ENCODE peak calls at places on chromosomes 12 and 14, in seven cellular contexts. W is body of pancreas, O is SK-N-SH, X is mesenchymal stem cell, D is caudate nucleus, U is tibial nerve, K is cardiac muscle cell. E is an unnamed sample.

GRCh38 chr12:62005615-62006014 is 254.6 kb upstream of the USP15 start:
- DNase-seq in U (no peak), X (no peak), K (no peak), W (no peak), O (no peak), D (no peak), E (no peak)

GRCh38 chr12:81705586-81705985 is 53.6 kb downstream of the PPFIA2 start:
- DNase-seq in K (no peak), D (no peak), W (no peak), X (no peak), U (no peak), O (no peak), E (no peak)

GRCh38 chr14:55129086-55129427 is at the start of gene LGALS3:
- DNase-seq in W (peak), O (peak), D (no peak), K (peak), U (peak), X (peak), E (peak)

GRCh38 chr12:27305673-27306504 is 26.7 kb upstream of the BMAL2 start:
- DNase-seq in U (no peak), O (peak), K (peak), X (peak), W (no peak), D (no peak), E (peak)

GRCh38 chr12:53575502-53576264 is 50.5 kb downstream of the ATF7 start:
- DNase-seq in K (peak), W (no peak), O (no peak), X (peak), D (no peak), U (no peak), E (no peak)

GRCh38 chr12:121110211-121110940 is 22.3 kb upstream of the P2RX7 start:
- DNase-seq in K (peak), W (peak), O (peak), D (peak), X (peak), U (peak), E (no peak)

GRCh38 chr14:73997108-73997943 is 21.8 kb downstream of the ENTPD5 start:
- DNase-seq in O (no peak), K (no peak), D (no peak), U (no peak), W (no peak), X (no peak), E (no peak)

GRCh38 chr12:52200086-52200782 is 8.4 kb upstream of the KRT80 start:
- DNase-seq in O (peak), X (no peak), W (no peak), U (no peak), D (no peak), K (no peak), E (no peak)

GRCh38 chr12:41151789-41152188 is 36.3 kb upstream of the PDZRN4 start:
- DNase-seq in W (no peak), U (no peak), X (peak), D (no peak), O (no peak), K (no peak), E (no peak)

GRCh38 chr12:57549909-57550627 is at the start of gene KIF5A:
- DNase-seq in U (no peak), X (no peak), O (peak), D (peak), W (peak), K (no peak), E (peak)

GRCh38 chr14:95468416-95469133 is 47.9 kb downstream of the SYNE3 start:
- DNase-seq in D (no peak), K (no peak), U (no peak), W (no peak), O (no peak), X (no peak), E (no peak)

GRCh38 chr12:105506678-105507310 is 176.3 kb downstream of the C12orf75 start:
- DNase-seq in U (no peak), O (no peak), X (no peak), D (no peak), W (no peak), K (no peak), E (no peak)

GRCh38 chr12:58897969-58898368 is 22.3 kb downstream of the LRIG3 start:
- DNase-seq in K (no peak), O (no peak), D (no peak), U (no peak), W (no peak), X (no peak), E (no peak)

GRCh38 chr14:33692762-33693161 is 258.1 kb downstream of the EGLN3 start:
- DNase-seq in X (peak), D (no peak), K (peak), O (no peak), U (no peak), W (no peak), E (no peak)

GRCh38 chr14:56752428-56752827 is 57.9 kb downstream of the OTX2 start:
- DNase-seq in W (no peak), D (no peak), X (no peak), O (no peak), U (no peak), K (no peak), E (no peak)

GRCh38 chr14:36522347-36522971 is 2.4 kb upstream of the NKX2-1 start:
- DNase-seq in W (no peak), U (no peak), O (no peak), D (no peak), X (no peak), K (no peak), E (no peak)

GRCh38 chr14:94768521-94769412 is 1.1 kb downstream of the GSC start:
- DNase-seq in U (peak), D (no peak), X (no peak), O (no peak), W (peak), K (peak), E (no peak)

GRCh38 chr14:36019126-36019525 is 157.4 kb downstream of the PTCSC3 start:
- DNase-seq in K (no peak), U (no peak), D (no peak), O (no peak), X (no peak), W (no peak), E (peak)

GRCh38 chr12:122837306-122838265 is 2.3 kb downstream of the HIP1R start:
- DNase-seq in X (no peak), O (no peak), U (no peak), K (no peak), D (no peak), W (peak), E (no peak)

DNA sequence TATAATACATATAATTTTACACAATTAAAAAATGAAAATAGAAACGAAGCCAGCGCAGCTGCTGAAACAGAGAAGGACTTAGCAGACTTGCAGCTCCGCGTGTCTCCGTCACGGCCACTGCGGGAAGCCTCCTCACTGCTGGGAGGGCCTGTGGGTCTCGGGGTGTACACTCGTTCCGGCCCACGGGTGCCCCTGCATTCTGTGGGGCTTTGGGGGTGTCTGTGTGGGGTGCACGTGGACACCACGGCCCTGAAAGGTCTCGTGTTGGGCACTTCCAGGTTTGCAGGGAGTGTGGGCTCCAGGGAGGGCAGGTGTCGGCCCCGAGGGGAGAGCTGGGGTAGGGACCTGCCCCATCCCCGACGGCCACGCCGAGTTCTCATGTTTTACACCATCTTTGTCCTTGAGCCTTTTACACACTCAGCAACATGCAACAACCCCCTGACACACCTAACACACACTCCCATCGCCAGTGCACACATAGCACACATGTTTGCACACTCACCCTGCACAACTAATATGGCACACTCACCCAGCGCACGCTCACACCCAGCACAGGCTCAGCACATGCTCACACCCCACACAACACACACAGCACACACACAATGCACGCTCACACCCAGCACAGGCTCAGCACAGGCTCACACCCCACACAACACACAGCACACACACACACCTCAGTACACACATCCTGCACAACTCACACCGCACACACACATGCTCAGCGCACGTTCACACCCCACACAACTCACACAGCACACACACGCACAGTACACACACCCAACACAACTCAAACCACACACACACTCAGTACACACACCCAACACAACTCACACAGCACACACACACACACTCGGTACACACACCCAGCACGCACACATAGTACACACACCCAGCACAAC is 36.6 kb downstream of the NOC4L start:
- DNase-seq in U (no peak), O (no peak), K (no peak), X (no peak), D (no peak), W (no peak), E (no peak)
- H3K27ac ChIP-seq in U (no peak), O (no peak), K (no peak), X (no peak), D (no peak), W (no peak), E (no peak)

GRCh38 chr14:52873694-52874093 is 77.2 kb downstream of the FERMT2 start:
- DNase-seq in O (no peak), X (peak), D (no peak), K (peak), W (no peak), U (peak), E (no peak)

GRCh38 chr14:52875707-52876106 is 75.1 kb downstream of the FERMT2 start:
- DNase-seq in X (no peak), K (peak), U (no peak), W (no peak), D (no peak), O (no peak), E (no peak)

GRCh38 chr14:52874389-52874788 is 76.5 kb downstream of the FERMT2 start:
- DNase-seq in D (no peak), O (no peak), W (no peak), X (no peak), U (no peak), K (no peak), E (no peak)

GRCh38 chr14:52871606-52872005 is 79.2 kb downstream of the FERMT2 start:
- DNase-seq in K (no peak), W (no peak), X (no peak), O (peak), U (no peak), D (no peak), E (no peak)

GRCh38 chr14:52873096-52873495 is 77.8 kb downstream of the FERMT2 start:
- DNase-seq in D (no peak), X (no peak), U (no peak), O (no peak), K (no peak), W (no peak), E (no peak)
- H3K27ac ChIP-seq in D (no peak), X (no peak), U (peak), O (no peak), K (no peak), W (no peak), E (no peak)

DNA sequence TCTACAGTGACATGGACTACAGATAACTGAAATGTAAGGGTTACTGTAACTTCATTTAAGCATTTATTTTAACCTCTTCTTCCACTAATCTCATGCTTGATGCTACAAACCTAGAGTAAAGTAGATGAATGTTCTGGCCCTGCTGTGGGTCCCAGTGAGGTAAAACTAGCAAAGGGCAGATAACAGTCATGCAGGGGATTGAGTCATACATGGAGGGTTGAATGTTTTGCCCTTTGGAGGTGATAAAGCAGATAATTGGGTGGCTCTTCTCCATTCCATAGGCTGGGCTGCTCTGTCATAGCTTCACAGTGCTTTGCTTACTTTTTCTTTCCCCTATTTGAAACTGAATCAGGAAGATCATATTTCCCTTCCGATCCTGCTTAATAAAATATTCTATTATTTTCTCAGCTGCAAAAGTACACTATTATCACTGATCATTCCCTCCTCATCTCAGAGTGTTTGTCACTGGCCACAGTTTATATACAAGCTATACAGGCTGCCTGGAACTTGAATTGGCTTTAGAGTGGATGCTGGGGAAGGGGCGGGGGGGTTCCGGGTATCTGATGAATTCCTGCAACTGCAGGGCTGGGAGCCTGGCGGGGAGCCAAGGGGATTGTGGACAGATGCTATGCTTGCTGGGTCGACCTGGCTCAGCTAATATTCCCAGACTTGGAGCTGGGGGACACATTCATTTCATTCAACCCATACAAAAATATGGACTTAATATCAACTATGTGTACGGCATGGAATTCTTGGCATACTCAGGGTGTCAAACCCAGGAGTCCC is 235.1 kb downstream of the NRXN3 start:
- DNase-seq in U (no peak), D (no peak), O (peak), K (no peak), X (no peak), W (no peak), E (no peak)
- H3K27ac ChIP-seq in U (no peak), D (no peak), O (no peak), K (no peak), X (no peak), W (no peak), E (no peak)

DNA sequence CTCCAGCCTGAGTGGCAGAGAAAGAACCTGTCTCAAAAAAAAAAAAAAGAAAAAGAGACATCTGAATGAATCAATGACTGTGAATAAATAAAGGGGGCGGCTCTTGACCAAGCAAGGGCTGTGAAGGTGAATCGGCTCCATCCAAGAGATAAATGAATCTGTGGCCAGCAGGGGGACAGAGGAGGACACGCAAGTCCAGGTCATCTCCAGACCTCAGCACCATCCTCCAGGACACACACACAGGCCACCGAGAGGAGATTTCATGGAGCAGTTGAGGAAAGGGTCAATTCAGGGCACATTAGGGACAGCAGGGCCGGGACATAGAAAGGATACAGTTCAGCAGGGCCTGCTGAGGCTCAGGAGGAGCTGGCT is 21.6 kb downstream of the TRPV4 start:
- DNase-seq in K (no peak), W (no peak), U (no peak), X (no peak), O (no peak), D (no peak), E (no peak)
- H3K27ac ChIP-seq in K (no peak), W (no peak), U (no peak), X (no peak), O (no peak), D (no peak), E (no peak)

DNA sequence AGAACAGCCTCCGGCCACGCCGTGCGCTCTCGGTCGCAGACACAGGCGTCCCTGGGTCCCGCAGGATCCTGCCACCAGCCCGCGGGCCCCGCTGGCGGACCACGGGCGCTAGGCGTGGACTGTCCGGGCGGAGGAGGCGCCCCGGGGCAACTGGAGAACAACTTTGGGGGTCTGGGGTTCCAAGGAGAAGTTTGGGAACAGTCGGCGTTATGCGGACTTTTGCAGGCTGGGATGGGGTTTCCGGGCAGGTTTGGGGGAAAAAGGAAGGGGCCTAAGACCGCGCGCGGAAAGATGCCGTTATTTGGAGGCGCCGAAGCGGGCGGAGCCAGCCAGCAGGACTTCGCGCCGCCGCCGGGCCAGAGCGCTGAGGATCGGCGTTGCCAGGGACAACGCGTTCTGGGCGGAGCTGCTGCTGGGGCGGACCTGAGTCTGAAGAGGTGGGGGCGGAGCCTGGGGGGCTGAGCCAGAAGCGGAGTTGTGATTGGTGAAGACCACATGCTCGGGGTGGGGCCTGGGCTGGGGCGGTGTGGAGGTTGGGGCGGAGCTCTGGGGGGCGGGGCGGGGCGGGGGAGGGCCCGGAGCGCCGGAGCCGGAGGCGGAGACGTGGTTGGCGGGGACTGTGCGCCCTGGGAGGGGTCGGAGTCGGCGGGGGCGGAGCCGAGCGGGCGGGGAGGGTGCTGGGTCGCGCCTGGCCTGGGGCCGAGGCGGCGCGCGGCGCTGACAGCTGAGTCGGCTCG is at the start of gene CYP46A1:
- DNase-seq in U (peak), X (peak), O (peak), W (peak), D (peak), K (peak), E (peak)
- H3K27ac ChIP-seq in U (peak), X (no peak), O (peak), W (peak), D (peak), K (peak), E (peak)